ENCODE peak calls at places on chromosome 22, in nine cellular contexts. One of them, this sample, is unnamed.

GRCh38 chr22:26322179-26322905 is 106.7 kb upstream of the ASPHD2 start:
- DNase-seq in GM12878: no peak
- DNase-seq in SK-N-SH: no peak
- DNase-seq in upper lobe of left lung: no peak
- DNase-seq in GM23338: no peak
- DNase-seq in HCT116: peak; percentile 8
- DNase-seq in H1: peak; percentile 19
- DNase-seq in suprapubic skin: no peak
- DNase-seq in breast epithelium: no peak
- DNase-seq in this sample: no peak

GRCh38 chr22:17366830-17367229 is 2.4 kb upstream of the CECR2 start:
- DNase-seq in HCT116: peak; percentile 18
- DNase-seq in GM23338: peak; percentile 87
- DNase-seq in suprapubic skin: no peak
- DNase-seq in upper lobe of left lung: peak; percentile 78
- DNase-seq in H1: no peak
- DNase-seq in SK-N-SH: peak; percentile 37
- DNase-seq in breast epithelium: no peak
- DNase-seq in GM12878: no peak
- DNase-seq in this sample: peak; percentile 73

GRCh38 chr22:22060200-22061084 is 77.9 kb upstream of the TOP3B start:
- DNase-seq in HCT116: peak; percentile 22
- DNase-seq in breast epithelium: no peak
- DNase-seq in GM12878: no peak
- DNase-seq in suprapubic skin: no peak
- DNase-seq in GM23338: peak; percentile 88
- DNase-seq in H1: peak; percentile 23
- DNase-seq in upper lobe of left lung: peak; percentile 91
- DNase-seq in SK-N-SH: peak; percentile 71
- DNase-seq in this sample: peak; percentile 68

GRCh38 chr22:28714043-28714442 is 27.6 kb downstream of the CHEK2 start:
- DNase-seq in suprapubic skin: no peak
- DNase-seq in upper lobe of left lung: no peak
- DNase-seq in H1: no peak
- DNase-seq in HCT116: no peak
- DNase-seq in SK-N-SH: no peak
- DNase-seq in breast epithelium: no peak
- DNase-seq in GM23338: no peak
- DNase-seq in GM12878: no peak
- DNase-seq in this sample: no peak

GRCh38 chr22:42772647-42773046 is 52.0 kb upstream of the A4GALT start:
- DNase-seq in SK-N-SH: no peak
- DNase-seq in HCT116: no peak
- DNase-seq in H1: no peak
- DNase-seq in breast epithelium: no peak
- DNase-seq in GM23338: no peak
- DNase-seq in GM12878: no peak
- DNase-seq in upper lobe of left lung: no peak
- DNase-seq in suprapubic skin: no peak
- DNase-seq in this sample: no peak

GRCh38 chr22:44107341-44107740 is 73.4 kb upstream of the PARVG start:
- DNase-seq in suprapubic skin: no peak
- DNase-seq in GM12878: no peak
- DNase-seq in HCT116: no peak
- DNase-seq in upper lobe of left lung: no peak
- DNase-seq in H1: peak; percentile 46
- DNase-seq in GM23338: peak; percentile 82
- DNase-seq in breast epithelium: no peak
- DNase-seq in SK-N-SH: no peak
- DNase-seq in this sample: no peak

GRCh38 chr22:42561856-42562255 is 8.1 kb downstream of the SERHL2 start:
- DNase-seq in upper lobe of left lung: no peak
- DNase-seq in H1: no peak
- DNase-seq in suprapubic skin: no peak
- DNase-seq in HCT116: no peak
- DNase-seq in breast epithelium: no peak
- DNase-seq in SK-N-SH: peak; percentile 55
- DNase-seq in GM12878: no peak
- DNase-seq in GM23338: no peak
- DNase-seq in this sample: no peak

GRCh38 chr22:42939941-42940653 is 74.9 kb downstream of the PACSIN2 start:
- DNase-seq in H1: no peak
- DNase-seq in HCT116: peak; percentile 78
- DNase-seq in breast epithelium: no peak
- DNase-seq in upper lobe of left lung: no peak
- DNase-seq in suprapubic skin: no peak
- DNase-seq in SK-N-SH: no peak
- DNase-seq in GM12878: no peak
- DNase-seq in GM23338: no peak
- DNase-seq in this sample: no peak

GRCh38 chr22:19717691-19718254 is 3.5 kb downstream of the SEPTIN5 start:
- DNase-seq in SK-N-SH: peak; percentile 97
- DNase-seq in GM23338: peak; percentile 63
- DNase-seq in upper lobe of left lung: peak; percentile 97
- DNase-seq in GM12878: no peak
- DNase-seq in breast epithelium: peak; percentile 72
- DNase-seq in suprapubic skin: no peak
- DNase-seq in H1: no peak
- DNase-seq in HCT116: no peak
- DNase-seq in this sample: peak; percentile 86

GRCh38 chr22:38982008-38982927 is at the start of gene APOBEC3B:
- DNase-seq in HCT116: peak; percentile 81
- DNase-seq in suprapubic skin: peak; percentile 90
- DNase-seq in breast epithelium: peak; percentile 84
- DNase-seq in SK-N-SH: no peak
- DNase-seq in upper lobe of left lung: no peak
- DNase-seq in GM12878: peak; percentile 85
- DNase-seq in GM23338: peak; percentile 77
- DNase-seq in H1: no peak
- DNase-seq in this sample: peak; percentile 94

GRCh38 chr22:30301995-30302809 is 12.9 kb upstream of the CASTOR1 start:
- DNase-seq in GM23338: no peak
- DNase-seq in GM12878: no peak
- DNase-seq in H1: no peak
- DNase-seq in HCT116: no peak
- DNase-seq in suprapubic skin: no peak
- DNase-seq in upper lobe of left lung: no peak
- DNase-seq in SK-N-SH: no peak
- DNase-seq in breast epithelium: no peak
- DNase-seq in this sample: peak; percentile 81
- TF ChIP-seq POLR2AphosphoS5 in GM23338: no peak
- TF ChIP-seq POLR2AphosphoS5 in GM12878: no peak
- TF ChIP-seq POLR2AphosphoS5 in H1: no peak
- TF ChIP-seq POLR2AphosphoS5 in HCT116: no peak
- TF ChIP-seq POLR2AphosphoS5 in suprapubic skin: no peak
- TF ChIP-seq POLR2AphosphoS5 in upper lobe of left lung: peak; percentile 12
- TF ChIP-seq POLR2AphosphoS5 in SK-N-SH: no peak
- TF ChIP-seq POLR2AphosphoS5 in breast epithelium: no peak
- TF ChIP-seq POLR2AphosphoS5 in this sample: no peak

GRCh38 chr22:41481131-41481830 is 12.4 kb downstream of the ACO2 start:
- DNase-seq in upper lobe of left lung: no peak
- DNase-seq in GM23338: no peak
- DNase-seq in HCT116: no peak
- DNase-seq in SK-N-SH: no peak
- DNase-seq in GM12878: no peak
- DNase-seq in H1: no peak
- DNase-seq in breast epithelium: peak; percentile 58
- DNase-seq in suprapubic skin: no peak
- DNase-seq in this sample: no peak
- H3K4me1 ChIP-seq in upper lobe of left lung: peaks cover 49% of the 10 kb centered on the region
- H3K4me1 ChIP-seq in GM23338: peaks cover 41% of the 10 kb centered on the region
- H3K4me1 ChIP-seq in HCT116: peaks cover 3% of the 10 kb centered on the region
- H3K4me1 ChIP-seq in SK-N-SH: no peaks in the 10 kb centered on the region
- H3K4me1 ChIP-seq in GM12878: peaks cover 57% of the 10 kb centered on the region
- H3K4me1 ChIP-seq in H1: peaks cover 26% of the 10 kb centered on the region
- H3K4me1 ChIP-seq in breast epithelium: peaks cover 22% of the 10 kb centered on the region
- H3K4me1 ChIP-seq in suprapubic skin: peaks cover 48% of the 10 kb centered on the region
- H3K4me1 ChIP-seq in this sample: peaks cover 63% of the 10 kb centered on the region

GRCh38 chr22:36134167-36134566 is 26.4 kb downstream of the APOL3 start:
- DNase-seq in HCT116: no peak
- DNase-seq in GM23338: no peak
- DNase-seq in GM12878: no peak
- DNase-seq in upper lobe of left lung: no peak
- DNase-seq in H1: no peak
- DNase-seq in breast epithelium: no peak
- DNase-seq in SK-N-SH: no peak
- DNase-seq in suprapubic skin: no peak
- DNase-seq in this sample: no peak
- H3K4me3 ChIP-seq in HCT116: no peak overlapping the region
- H3K4me3 ChIP-seq in GM23338: no peak overlapping the region
- H3K4me3 ChIP-seq in GM12878: no peak overlapping the region
- H3K4me3 ChIP-seq in upper lobe of left lung: no peak overlapping the region
- H3K4me3 ChIP-seq in H1: no peak overlapping the region
- H3K4me3 ChIP-seq in breast epithelium: no peak overlapping the region
- H3K4me3 ChIP-seq in SK-N-SH: no peak overlapping the region
- H3K4me3 ChIP-seq in suprapubic skin: no peak overlapping the region
- H3K4me3 ChIP-seq in this sample: no peak overlapping the region

GRCh38 chr22:35128637-35129036 is 62.7 kb downstream of the ISX start:
- DNase-seq in H1: no peak
- DNase-seq in breast epithelium: no peak
- DNase-seq in suprapubic skin: no peak
- DNase-seq in GM12878: peak; percentile 95
- DNase-seq in upper lobe of left lung: no peak
- DNase-seq in SK-N-SH: no peak
- DNase-seq in GM23338: no peak
- DNase-seq in HCT116: no peak
- DNase-seq in this sample: no peak
- TF ChIP-seq POLR2AphosphoS5 in H1: no peak
- TF ChIP-seq POLR2AphosphoS5 in breast epithelium: no peak
- TF ChIP-seq POLR2AphosphoS5 in suprapubic skin: no peak
- TF ChIP-seq POLR2AphosphoS5 in GM12878: peak; percentile 44
- TF ChIP-seq POLR2AphosphoS5 in upper lobe of left lung: no peak
- TF ChIP-seq POLR2AphosphoS5 in SK-N-SH: no peak
- TF ChIP-seq POLR2AphosphoS5 in GM23338: no peak
- TF ChIP-seq POLR2AphosphoS5 in HCT116: no peak
- TF ChIP-seq POLR2AphosphoS5 in this sample: no peak

GRCh38 chr22:31346733-31347250 is 646 bp upstream of the PATZ1 start:
- DNase-seq in GM12878: no peak
- DNase-seq in HCT116: no peak
- DNase-seq in SK-N-SH: peak; percentile 83
- DNase-seq in H1: no peak
- DNase-seq in upper lobe of left lung: peak; percentile 88
- DNase-seq in breast epithelium: peak; percentile 78
- DNase-seq in GM23338: peak; percentile 82
- DNase-seq in suprapubic skin: no peak
- DNase-seq in this sample: peak; percentile 74

GRCh38 chr22:31344369-31345330 is 1.5 kb downstream of the PATZ1 start:
- DNase-seq in GM12878: no peak
- DNase-seq in breast epithelium: peak; percentile 62
- DNase-seq in suprapubic skin: no peak
- DNase-seq in HCT116: no peak
- DNase-seq in upper lobe of left lung: peak; percentile 81
- DNase-seq in H1: no peak
- DNase-seq in SK-N-SH: peak; percentile 39
- DNase-seq in GM23338: peak; percentile 25
- DNase-seq in this sample: peak; percentile 82

GRCh38 chr22:31347251-31348008 is 1.3 kb upstream of the PATZ1 start:
- DNase-seq in GM12878: no peak
- DNase-seq in breast epithelium: peak; percentile 75
- DNase-seq in upper lobe of left lung: peak; percentile 93
- DNase-seq in GM23338: peak; percentile 87
- DNase-seq in H1: no peak
- DNase-seq in suprapubic skin: peak; percentile 87
- DNase-seq in HCT116: peak; percentile 50
- DNase-seq in SK-N-SH: peak; percentile 73
- DNase-seq in this sample: peak; percentile 82

GRCh38 chr22:31346255-31346732 is at the start of gene PATZ1:
- DNase-seq in HCT116: peak; percentile 51
- DNase-seq in suprapubic skin: peak; percentile 85
- DNase-seq in GM23338: peak; percentile 77
- DNase-seq in breast epithelium: peak; percentile 67
- DNase-seq in upper lobe of left lung: no peak
- DNase-seq in H1: peak; percentile 61
- DNase-seq in SK-N-SH: peak; percentile 94
- DNase-seq in GM12878: no peak
- DNase-seq in this sample: peak; percentile 91

DNA sequence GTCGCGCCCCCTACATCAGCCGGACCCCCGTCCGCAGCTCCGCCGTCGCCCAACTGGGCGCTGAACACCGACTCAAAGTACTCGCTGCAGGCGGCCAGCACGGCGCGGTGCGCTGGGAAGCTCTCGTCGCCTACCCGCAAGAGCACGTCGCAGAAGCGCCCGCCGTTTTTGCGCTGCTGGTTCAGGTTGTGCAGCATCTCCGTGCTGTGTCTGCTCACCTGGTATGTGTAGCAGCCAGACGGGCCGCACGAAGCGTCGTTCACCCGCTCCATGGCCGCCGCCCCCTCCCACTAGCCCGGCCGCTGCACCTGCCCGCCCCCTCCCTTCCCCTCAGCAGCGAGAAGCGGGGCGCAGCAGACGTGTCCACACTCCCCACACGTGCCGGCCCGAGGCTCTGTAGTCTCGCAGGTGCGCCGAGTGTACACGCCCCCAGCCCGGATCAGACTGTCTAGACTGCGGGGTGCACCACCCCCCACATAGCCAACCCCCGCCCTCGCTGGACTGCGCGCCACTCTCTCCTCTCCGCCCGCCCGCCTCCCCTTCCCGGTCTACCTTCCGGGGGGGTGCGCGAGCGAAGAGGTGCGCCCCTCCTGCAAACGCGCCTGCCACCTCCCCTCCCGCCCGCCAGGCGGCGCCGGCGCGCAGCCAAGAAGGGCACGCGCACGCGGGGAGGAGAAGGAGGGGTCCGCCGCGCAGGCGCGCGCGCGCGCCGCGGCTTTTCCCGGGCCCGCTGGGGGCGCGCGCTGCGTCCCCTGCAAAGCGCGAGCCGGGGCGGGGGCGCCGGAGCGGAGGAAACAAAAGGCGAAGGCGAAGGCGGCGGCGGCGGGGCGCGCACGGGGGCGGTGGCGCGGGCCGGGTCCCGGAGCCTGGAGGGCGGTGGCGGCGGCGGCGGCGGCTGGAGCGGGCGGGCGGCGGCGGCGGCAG is 553 bp downstream of the PATZ1 start:
- DNase-seq in GM12878: peak; percentile 39
- DNase-seq in SK-N-SH: peak; percentile 98
- DNase-seq in suprapubic skin: peak; percentile 85
- DNase-seq in HCT116: peak; percentile 68
- DNase-seq in H1: peak; percentile 53
- DNase-seq in breast epithelium: peak; percentile 78
- DNase-seq in upper lobe of left lung: peak; percentile 98
- DNase-seq in GM23338: peak; percentile 95
- DNase-seq in this sample: peak; percentile 90
- H3K4me1 ChIP-seq in GM12878: peaks cover 20% of the 10 kb centered on the region
- H3K4me1 ChIP-seq in SK-N-SH: peaks cover 19% of the 10 kb centered on the region
- H3K4me1 ChIP-seq in suprapubic skin: peaks cover 62% of the 10 kb centered on the region
- H3K4me1 ChIP-seq in HCT116: peaks cover 30% of the 10 kb centered on the region
- H3K4me1 ChIP-seq in H1: peaks cover 33% of the 10 kb centered on the region
- H3K4me1 ChIP-seq in breast epithelium: peaks cover 32% of the 10 kb centered on the region
- H3K4me1 ChIP-seq in upper lobe of left lung: peaks cover 53% of the 10 kb centered on the region
- H3K4me1 ChIP-seq in GM23338: peaks cover 24% of the 10 kb centered on the region
- H3K4me1 ChIP-seq in this sample: no peaks in the 10 kb centered on the region

DNA sequence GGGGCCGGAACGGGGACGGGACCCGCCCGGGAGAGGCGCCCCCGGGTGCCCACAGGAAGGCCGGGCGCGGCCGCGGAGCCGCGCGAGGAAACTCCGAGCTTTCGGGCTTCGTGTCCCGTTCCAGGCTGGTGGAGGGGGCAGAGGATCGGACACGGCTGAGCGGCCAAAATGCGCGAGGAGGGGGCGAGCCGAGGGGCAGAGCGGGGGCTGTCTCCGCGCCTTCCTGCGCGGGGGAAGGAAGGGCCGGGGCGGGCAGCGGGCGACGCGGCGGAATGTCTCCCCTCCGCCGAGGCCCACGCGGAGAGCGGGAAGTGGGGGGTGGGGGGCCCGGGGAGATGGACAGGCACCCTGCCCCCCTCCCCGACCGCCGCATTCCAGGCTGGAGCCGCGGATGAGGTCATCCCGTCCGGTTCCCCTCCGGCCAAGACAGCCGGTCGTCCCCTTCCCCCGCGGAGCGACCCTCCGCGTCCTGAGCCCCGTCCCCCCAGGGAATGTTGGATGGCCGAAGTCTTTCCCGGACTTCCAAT is 465 bp downstream of the CDC42EP1 start:
- DNase-seq in HCT116: no peak
- DNase-seq in upper lobe of left lung: peak; percentile 91
- DNase-seq in H1: no peak
- DNase-seq in GM12878: no peak
- DNase-seq in suprapubic skin: no peak
- DNase-seq in GM23338: peak; percentile 41
- DNase-seq in breast epithelium: no peak
- DNase-seq in SK-N-SH: peak; percentile 65
- DNase-seq in this sample: peak; percentile 81
- H3K4me3 ChIP-seq in HCT116: peak overlapping the region; percentile 90
- H3K4me3 ChIP-seq in upper lobe of left lung: peak overlapping the region; percentile 85
- H3K4me3 ChIP-seq in H1: peak overlapping the region; percentile 42
- H3K4me3 ChIP-seq in GM12878: no peak overlapping the region
- H3K4me3 ChIP-seq in suprapubic skin: peak overlapping the region; percentile 77
- H3K4me3 ChIP-seq in GM23338: peak overlapping the region; percentile 64
- H3K4me3 ChIP-seq in breast epithelium: peak overlapping the region; percentile 80
- H3K4me3 ChIP-seq in SK-N-SH: peak overlapping the region; percentile 75
- H3K4me3 ChIP-seq in this sample: peak overlapping the region; percentile 68